ENCODE peak calls at places on chromosomes 5 and 9, in seven cellular contexts. X is sciatic nerve, C is NCI-H2029, Z is testis, S is BE2C, M is GM12892, D is activated T-cell treated with anti-CD3 and anti-CD28 coated beads for 48 hours. I is an unnamed sample.

GRCh38 chr9:137482094-137482781 is 23.1 kb upstream of the NSMF start:
- DNase-seq in X (peak), C (peak), Z (peak), S (peak), M (no peak), D (no peak), I (no peak)

GRCh38 chr9:136412912-136413420 is 2.5 kb downstream of the PMPCA start:
- DNase-seq in X (no peak), C (no peak), Z (no peak), S (peak), M (no peak), D (no peak), I (no peak)

GRCh38 chr5:135596364-135596763 is 17.6 kb upstream of the CXCL14 start:
- DNase-seq in X (no peak), C (no peak), Z (no peak), S (no peak), M (no peak), D (no peak), I (no peak)

GRCh38 chr5:134138416-134139376 is 24.2 kb downstream of the TCF7 start:
- DNase-seq in X (no peak), C (no peak), Z (peak), S (no peak), M (peak), D (peak), I (peak)

GRCh38 chr5:160685695-160686094 is 166.3 kb downstream of the ATP10B start:
- DNase-seq in X (no peak), C (no peak), Z (no peak), S (no peak), M (no peak), D (no peak), I (peak)

GRCh38 chr9:131590449-131590848 is 45.1 kb downstream of the PRRT1B start:
- DNase-seq in X (no peak), C (no peak), Z (no peak), S (no peak), M (no peak), D (no peak), I (no peak)

GRCh38 chr5:44292736-44293135 is 96.5 kb downstream of the FGF10 start:
- DNase-seq in X (no peak), C (no peak), Z (no peak), S (no peak), M (no peak), D (no peak), I (no peak)

GRCh38 chr5:171776747-171777419 is 8.7 kb upstream of the SMIM23 start:
- DNase-seq in X (no peak), C (no peak), Z (no peak), S (no peak), M (no peak), D (no peak), I (no peak)

GRCh38 chr9:20684865-20685696 is 1.0 kb downstream of the FOCAD start:
- DNase-seq in X (no peak), C (no peak), Z (no peak), S (no peak), M (no peak), D (no peak), I (no peak)

GRCh38 chr9:133347515-133347984 is 381 bp downstream of the MED22 start:
- DNase-seq in X (no peak), C (no peak), Z (no peak), S (peak), M (peak), D (no peak), I (peak)

GRCh38 chr9:136187683-136188586 is 17.0 kb downstream of the LHX3 start:
- DNase-seq in X (no peak), C (no peak), Z (no peak), S (peak), M (no peak), D (no peak), I (no peak)

GRCh38 chr9:127133739-127134167 is 11.3 kb upstream of the ANGPTL2 start:
- DNase-seq in X (peak), C (no peak), Z (peak), S (no peak), M (no peak), D (no peak), I (no peak)

GRCh38 chr9:2017209-2017458 is 2.0 kb downstream of the SMARCA2 start:
- DNase-seq in X (no peak), C (no peak), Z (no peak), S (no peak), M (no peak), D (no peak), I (no peak)

I was measured in GM12891.